ENCODE peak calls at places on chromosomes 3 and 15, in eight cellular contexts. Z, H, U, T, E, K, I and V are unnamed samples.

GRCh38 chr3:901953-902778 is 190.7 kb upstream of the CNTN6 start:
- DNase-seq in Z (no peak), H (no peak), U (no peak), T (no peak), E (no peak), K (no peak), I (no peak), V (no peak)

GRCh38 chr3:105385868-105386508 is 19.3 kb downstream of the ALCAM start:
- DNase-seq in Z (no peak), H (no peak), U (no peak), T (no peak), E (no peak), K (no peak), I (no peak), V (no peak)

GRCh38 chr3:149376728-149377407 is 581 bp downstream of the TM4SF1 start:
- DNase-seq in Z (no peak), H (no peak), U (no peak), T (no peak), E (no peak), K (no peak), I (no peak), V (no peak)

GRCh38 chr15:90660195-90660995 is 56.8 kb upstream of the BLM start:
- DNase-seq in Z (peak; percentile 70), H (peak; percentile 67), U (peak; percentile 58), T (peak; percentile 43), E (peak; percentile 85), K (peak; percentile 75), I (peak; percentile 70), V (no peak)

GRCh38 chr3:188092648-188093047 is 61.3 kb upstream of the LPP start:
- DNase-seq in Z (peak; percentile 30), H (no peak), U (no peak), T (no peak), E (no peak), K (no peak), I (no peak), V (no peak)

GRCh38 chr15:87762110-87762509 is 494.4 kb downstream of the NTRK3 start:
- DNase-seq in Z (no peak), H (peak; percentile 84), U (no peak), T (no peak), E (no peak), K (no peak), I (no peak), V (no peak)

GRCh38 chr3:23368731-23369130 is 165.6 kb downstream of the UBE2E2 start:
- DNase-seq in Z (no peak), H (no peak), U (no peak), T (no peak), E (no peak), K (no peak), I (no peak), V (no peak)

GRCh38 chr15:43225201-43225949 is 4.6 kb upstream of the EPB42 start:
- DNase-seq in Z (no peak), H (peak; percentile 72), U (peak; percentile 63), T (no peak), E (no peak), K (no peak), I (no peak), V (peak; percentile 6)